ENCODE peak calls at places on chromosome 14, in six cellular contexts. Y, G, M, D, A and E are unnamed samples.

GRCh38 chr14:34971381-34971780 is 11.4 kb upstream of the SRP54 start:
- DNase-seq in M (no peak), A (no peak), D (no peak), G (peak; percentile 69), Y (no peak), E (peak; percentile 58)

GRCh38 chr14:104721704-104722431 is 2.2 kb upstream of the ADSS1 start:
- DNase-seq in Y (no peak), G (no peak), D (no peak), A (no peak), M (no peak), E (no peak)

GRCh38 chr14:25108959-25109358 is 59.0 kb upstream of the STXBP6 start:
- DNase-seq in A (no peak), G (no peak), Y (no peak), D (no peak), M (peak; percentile 5), E (no peak)

GRCh38 chr14:90193925-90194324 is 62.4 kb upstream of the PSMC1 start:
- DNase-seq in Y (no peak), D (peak; percentile 62), M (no peak), A (no peak), G (no peak), E (no peak)

GRCh38 chr14:23182372-23183014 is 967 bp downstream of the SLC7A8 start:
- DNase-seq in D (peak; percentile 90), A (peak; percentile 71), M (peak; percentile 27), Y (no peak), G (no peak), E (peak; percentile 32)

GRCh38 chr14:54348001-54348611 is 48.7 kb upstream of the CDKN3 start:
- DNase-seq in G (peak; percentile 59), M (peak; percentile 75), A (no peak), D (no peak), Y (no peak), E (peak; percentile 66)

GRCh38 chr14:36516719-36517241 is 3.3 kb downstream of the NKX2-1 start:
- DNase-seq in Y (no peak), G (no peak), D (no peak), M (peak; percentile 71), A (no peak), E (no peak)

GRCh38 chr14:55255979-55256378 is 15.2 kb upstream of the FBXO34 start:
- DNase-seq in M (no peak), Y (no peak), A (no peak), D (no peak), G (no peak), E (no peak)

GRCh38 chr14:39731912-39732311 is 299.7 kb upstream of the FBXO33 start:
- DNase-seq in Y (no peak), A (no peak), D (no peak), G (no peak), M (no peak), E (no peak)

GRCh38 chr14:22472935-22473854 is 115.8 kb downstream of the DAD1 start:
- DNase-seq in Y (no peak), A (no peak), D (peak; percentile 57), G (peak; percentile 41), M (no peak), E (peak; percentile 30)

GRCh38 chr14:23661542-23661941 is 25.4 kb downstream of the DHRS2 start:
- DNase-seq in D (no peak), Y (no peak), A (peak; percentile 47), G (no peak), M (no peak), E (no peak)

GRCh38 chr14:35287481-35288013 is 4.6 kb upstream of the PSMA6 start:
- DNase-seq in A (peak; percentile 72), G (no peak), D (no peak), M (no peak), Y (no peak), E (no peak)

GRCh38 chr14:65915125-65915524 is 502.6 kb downstream of the FUT8 start:
- DNase-seq in G (peak; percentile 1), A (no peak), D (no peak), Y (no peak), M (no peak), E (no peak)

GRCh38 chr14:24307575-24308341 is at the start of gene CIDEB:
- DNase-seq in D (peak; percentile 68), A (peak; percentile 79), G (peak; percentile 64), Y (no peak), M (peak; percentile 38), E (peak; percentile 81)